ENCODE peak calls at places on chromosomes 3 and 15, in four cellular contexts. F is NT2/D1, M is cardiac muscle cell, U is pancreas. H is an unnamed sample. For H3K4me1, the result is how much of the 10 kb centered on the place peaks cover.

GRCh38 chr3:2870714-2871353 is 239.3 kb downstream of the IL5RA start:
- DNase-seq in F (no peak), M (no peak), U (no peak), H (no peak)

GRCh38 chr3:72582211-72582878 is 265.9 kb downstream of the SHQ1 start:
- DNase-seq in F (peak), M (no peak), U (peak), H (no peak)

GRCh38 chr15:44536298-44536961 is 517 bp upstream of the EIF3J start:
- DNase-seq in F (peak), M (peak), U (peak), H (peak)

GRCh38 chr15:95693917-95694316 is 636.6 kb upstream of the NR2F2 start:
- DNase-seq in F (no peak), M (no peak), U (no peak), H (no peak)

GRCh38 chr3:181879926-181880325 is 168.2 kb downstream of the SOX2 start:
- DNase-seq in F (no peak), M (no peak), U (no peak), H (no peak)

GRCh38 chr15:68211656-68212320 is 6.7 kb upstream of the CALML4 start:
- DNase-seq in F (no peak), M (no peak), U (no peak), H (no peak)

GRCh38 chr3:108053025-108053424 is 37.8 kb downstream of the CD47 start:
- DNase-seq in F (no peak), M (no peak), U (no peak), H (no peak)

GRCh38 chr3:127710473-127710941 is 37.8 kb downstream of the ABTB1 start:
- DNase-seq in F (no peak), M (no peak), U (no peak), H (no peak)

GRCh38 chr15:59313703-59314332 is 58.9 kb downstream of the MYO1E start:
- DNase-seq in F (no peak), M (no peak), U (peak), H (peak)

GRCh38 chr3:138465927-138466326 is 31.5 kb downstream of the ESYT3 start:
- DNase-seq in F (no peak), M (no peak), U (no peak), H (no peak)

GRCh38 chr3:184716652-184717607 is 5.1 kb upstream of the MAGEF1 start:
- DNase-seq in F (no peak), M (peak), U (no peak), H (peak)

GRCh38 chr3:107064445-107065060 is 312.7 kb upstream of the CCDC54 start:
- DNase-seq in F (peak), M (peak), U (peak), H (no peak)

GRCh38 chr3:139939681-139940190 is 4.8 kb downstream of the CLSTN2 start:
- DNase-seq in F (no peak), M (no peak), U (no peak), H (no peak)

GRCh38 chr15:47609693-47610092 is 107.6 kb upstream of the SEMA6D start:
- DNase-seq in F (no peak), M (no peak), U (no peak), H (no peak)

GRCh38 chr3:125148836-125149235 is 63.7 kb downstream of the SLC12A8 start:
- DNase-seq in F (no peak), M (no peak), U (no peak), H (peak)

GRCh38 chr3:176354843-176355242 is 842.4 kb downstream of the TBL1XR1 start:
- DNase-seq in F (no peak), M (no peak), U (no peak), H (no peak)

GRCh38 chr3:128935922-128936321 is 56.5 kb downstream of the ACAD9 start:
- DNase-seq in F (no peak), M (no peak), U (no peak), H (no peak)

GRCh38 chr15:72368315-72368714 is 7.5 kb downstream of the HEXA start:
- DNase-seq in F (no peak), M (no peak), U (no peak), H (no peak)

GRCh38 chr3:30401971-30402370 is 204.4 kb upstream of the TGFBR2 start:
- DNase-seq in F (no peak), M (no peak), U (no peak), H (no peak)

GRCh38 chr15:73517566-73517965 is 74.6 kb downstream of the REC114 start:
- DNase-seq in F (no peak), M (peak), U (no peak), H (peak)

GRCh38 chr3:16463914-16464313 is 49.6 kb downstream of the RFTN1 start:
- DNase-seq in F (no peak), M (no peak), U (no peak), H (no peak)

GRCh38 chr3:66297917-66298316 is 77.1 kb downstream of the SLC25A26 start:
- DNase-seq in F (no peak), M (no peak), U (no peak), H (no peak)

GRCh38 chr3:185813205-185813604 is 11.6 kb downstream of the IGF2BP2 start:
- DNase-seq in F (no peak), M (no peak), U (no peak), H (no peak)

GRCh38 chr3:71478568-71478967 is 105.0 kb downstream of the FOXP1 start:
- DNase-seq in F (no peak), M (no peak), U (no peak), H (no peak)

GRCh38 chr15:51403072-51403878 is 61.8 kb downstream of the GLDN start:
- DNase-seq in F (no peak), M (peak), U (no peak), H (no peak)

GRCh38 chr3:43531835-43532234 is 90.0 kb downstream of the ANO10 start:
- DNase-seq in F (no peak), M (no peak), U (no peak), H (no peak)

DNA sequence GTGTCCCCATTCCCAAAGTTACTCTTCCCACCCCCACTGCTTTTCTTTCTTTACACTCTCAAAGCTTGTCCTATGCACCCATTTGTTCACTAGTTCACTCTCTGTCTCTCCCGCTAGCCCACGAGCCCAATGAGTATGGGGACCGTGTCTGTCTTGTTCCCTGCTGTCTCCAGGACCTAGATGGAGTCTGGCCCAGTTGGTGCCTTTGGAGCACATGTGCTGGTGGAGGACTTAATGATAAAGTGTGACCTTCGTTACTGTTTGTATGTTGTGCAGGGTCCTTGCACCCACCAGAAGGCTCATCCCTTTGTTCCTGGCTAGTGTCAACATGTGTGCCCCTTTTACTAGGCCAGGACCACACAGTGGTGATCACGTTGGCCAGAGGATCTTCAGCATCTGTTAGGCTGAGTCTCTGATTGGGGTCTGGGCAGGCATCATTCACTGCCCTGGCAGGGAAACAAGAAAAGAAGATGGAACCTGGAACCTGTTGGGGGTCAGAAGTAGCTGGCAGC is 7.4 kb downstream of the CISH start:
- DNase-seq in F (no peak), M (no peak), U (no peak), H (no peak)
- H3K4me1 ChIP-seq in F (under half), M (under half), U (half or more), H (under half)

GRCh38 chr15:99384992-99385669 is 133.8 kb downstream of the LRRC28 start:
- DNase-seq in F (no peak), M (no peak), U (no peak), H (no peak)
- H3K4me3 ChIP-seq in F (no peak), M (no peak), U (no peak), H (no peak)

DNA sequence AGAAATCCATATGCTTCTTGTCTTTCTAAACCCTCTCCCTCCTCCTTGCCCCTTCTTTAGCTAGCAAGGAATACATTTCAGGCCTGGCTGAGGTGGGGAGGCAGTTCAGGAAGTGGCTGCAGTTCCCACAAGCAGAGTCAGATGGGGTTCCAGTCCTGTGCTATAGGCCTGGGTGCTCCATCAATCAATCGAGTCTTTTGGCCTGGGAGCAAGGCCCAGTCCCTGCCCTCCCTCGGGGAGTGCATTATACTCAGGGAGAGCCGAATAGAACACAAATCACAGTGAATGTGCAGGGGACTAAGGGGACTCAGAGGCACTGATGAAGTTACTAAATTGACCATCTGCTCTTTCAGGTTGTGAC is 58.0 kb upstream of the HERC1 start:
- DNase-seq in F (no peak), M (no peak), U (no peak), H (no peak)
- H3K4me1 ChIP-seq in F (under half), M (under half), U (under half), H (under half)

GRCh38 chr15:100350434-100351226 is 8.9 kb upstream of the ADAMTS17 start:
- DNase-seq in F (no peak), M (no peak), U (peak), H (no peak)
- H3K4me3 ChIP-seq in F (no peak), M (no peak), U (no peak), H (no peak)

DNA sequence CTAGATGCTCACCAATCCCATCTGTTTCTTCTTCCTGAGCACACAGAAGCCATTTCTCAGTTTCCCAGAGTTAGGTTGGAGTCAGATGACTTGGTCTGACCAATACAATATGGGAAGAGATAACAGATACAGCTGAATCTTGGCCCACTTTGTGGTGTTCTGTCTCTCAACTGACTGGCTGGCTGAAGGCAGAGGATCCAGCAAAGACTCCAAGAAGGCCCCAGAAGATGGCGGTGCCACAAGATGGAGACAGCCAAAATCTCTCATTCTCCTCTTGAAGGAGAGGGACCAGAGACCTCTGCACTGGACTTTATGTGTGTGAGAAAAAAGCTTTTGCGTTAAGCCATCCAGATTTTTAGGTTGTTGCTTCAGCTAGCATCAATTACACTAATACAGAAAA is 8.2 kb upstream of the OXSR1 start:
- DNase-seq in F (no peak), M (no peak), U (no peak), H (no peak)
- H3K4me1 ChIP-seq in F (under half), M (under half), U (under half), H (under half)

DNA sequence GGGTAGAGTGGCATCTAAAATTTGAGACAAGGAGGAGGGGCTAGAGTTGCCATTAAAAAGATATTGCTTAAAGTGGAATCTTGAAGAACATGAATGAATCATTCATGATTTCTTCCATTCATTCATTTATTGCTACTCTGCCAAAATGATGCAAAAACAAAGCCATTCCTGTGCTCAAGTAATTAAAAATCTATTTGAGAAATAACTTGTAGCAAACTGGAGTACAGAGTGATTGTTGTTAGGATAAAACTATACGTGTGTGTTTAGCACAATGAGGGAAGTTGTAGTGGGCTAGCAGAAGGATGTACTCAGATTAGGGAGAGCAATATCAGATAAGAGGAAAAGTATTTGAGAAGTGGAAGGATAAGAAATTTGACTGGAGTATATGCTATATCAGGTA is 11.7 kb upstream of the CLDN1 start:
- DNase-seq in F (no peak), M (no peak), U (no peak), H (no peak)
- H3K4me3 ChIP-seq in F (no peak), M (no peak), U (no peak), H (no peak)

DNA sequence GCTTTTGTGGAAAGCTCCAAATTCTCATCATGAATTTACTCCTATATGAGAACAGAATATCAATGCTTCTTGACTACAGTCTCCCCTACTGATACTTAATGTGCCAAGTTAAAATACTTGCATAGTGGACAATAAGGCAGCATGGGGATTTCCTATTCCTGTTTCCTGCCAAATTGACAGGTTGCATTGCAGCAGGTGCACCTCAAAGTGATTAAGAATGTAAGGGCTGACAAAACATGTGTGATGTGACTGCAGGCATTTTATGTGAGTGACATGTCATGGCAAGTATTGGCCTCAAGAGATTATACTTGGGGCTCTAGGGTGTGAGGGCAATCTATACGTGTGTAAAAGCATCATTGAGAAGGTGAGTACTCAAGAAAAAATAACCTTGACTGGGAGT is 15.1 kb downstream of the NAALADL2 start:
- DNase-seq in F (no peak), M (no peak), U (no peak), H (no peak)
- H3K4me1 ChIP-seq in F (under half), M (under half), U (under half), H (under half)

GRCh38 chr15:70033109-70033508 is 64.6 kb downstream of the TLE3 start:
- DNase-seq in F (no peak), M (no peak), U (no peak), H (no peak)

GRCh38 chr15:70034596-70034995 is 63.1 kb downstream of the TLE3 start:
- DNase-seq in F (no peak), M (no peak), U (no peak), H (no peak)

GRCh38 chr15:70032509-70032908 is 65.2 kb downstream of the TLE3 start:
- DNase-seq in F (no peak), M (no peak), U (no peak), H (no peak)

GRCh38 chr15:70034141-70034540 is 63.6 kb downstream of the TLE3 start:
- DNase-seq in F (no peak), M (no peak), U (no peak), H (no peak)

GRCh38 chr15:70033529-70034140 is 64.1 kb downstream of the TLE3 start:
- DNase-seq in F (no peak), M (no peak), U (no peak), H (no peak)
- H3K4me3 ChIP-seq in F (no peak), M (no peak), U (no peak), H (no peak)

GRCh38 chr3:7632305-7632704 is 771.4 kb downstream of the GRM7 start:
- DNase-seq in F (no peak), M (no peak), U (no peak), H (no peak)

GRCh38 chr3:7638103-7638502 is 777.2 kb downstream of the GRM7 start:
- DNase-seq in F (no peak), M (no peak), U (no peak), H (no peak)

GRCh38 chr3:7640787-7641186 is 779.9 kb downstream of the GRM7 start:
- DNase-seq in F (no peak), M (no peak), U (no peak), H (no peak)

GRCh38 chr3:7637694-7638093 is 776.8 kb downstream of the GRM7 start:
- DNase-seq in F (no peak), M (no peak), U (no peak), H (no peak)
- H3K4me1 ChIP-seq in F (under half), M (under half), U (under half), H (under half)